ENCODE peak calls at places on chromosomes 7 and 10, in seven cellular contexts. N, Y, M, D, C, J and A are unnamed samples.

GRCh38 chr7:132592238-132592946 is 16.1 kb upstream of the PLXNA4 start:
- DNase-seq in N (no peak), Y (no peak), M (no peak), D (peak; percentile 27), C (no peak), J (no peak), A (no peak)

GRCh38 chr10:63887600-63888396 is 366.6 kb downstream of the REEP3 start:
- DNase-seq in N (no peak), Y (no peak), M (no peak), D (no peak), C (no peak), J (no peak), A (no peak)

GRCh38 chr7:148722340-148723165 is 23.9 kb downstream of the CUL1 start:
- DNase-seq in N (no peak), Y (peak; percentile 23), M (no peak), D (no peak), C (no peak), J (no peak), A (no peak)

GRCh38 chr7:100016209-100016901 is 959 bp downstream of the ZKSCAN1 start:
- DNase-seq in N (peak; percentile 49), Y (no peak), M (no peak), D (no peak), C (no peak), J (no peak), A (no peak)

GRCh38 chr10:110475722-110476515 is 21.8 kb upstream of the DUSP5 start:
- DNase-seq in N (no peak), Y (no peak), M (no peak), D (no peak), C (no peak), J (no peak), A (peak; percentile 31)

GRCh38 chr7:106683941-106684340 is 23.0 kb upstream of the CCDC71L start:
- DNase-seq in N (no peak), Y (no peak), M (no peak), D (no peak), C (no peak), J (no peak), A (no peak)

GRCh38 chr7:106848851-106849442 is 16.1 kb upstream of the PIK3CG start:
- DNase-seq in N (no peak), Y (peak; percentile 89), M (peak; percentile 57), D (no peak), C (no peak), J (peak; percentile 30), A (no peak)

GRCh38 chr7:159094030-159094740 is 50.5 kb downstream of the VIPR2 start:
- DNase-seq in N (no peak), Y (no peak), M (no peak), D (peak; percentile 28), C (no peak), J (no peak), A (no peak)

GRCh38 chr10:35409094-35409582 is 72.8 kb downstream of the CCNY start:
- DNase-seq in N (no peak), Y (peak; percentile 89), M (peak; percentile 92), D (no peak), C (no peak), J (no peak), A (no peak)

GRCh38 chr7:101936612-101937231 is 119.3 kb downstream of the CUX1 start:
- DNase-seq in N (peak; percentile 77), Y (no peak), M (peak; percentile 52), D (peak; percentile 97), C (no peak), J (peak; percentile 98), A (no peak)

GRCh38 chr10:58316874-58317273 is 17.9 kb upstream of the UBE2D1 start:
- DNase-seq in N (no peak), Y (no peak), M (no peak), D (no peak), C (no peak), J (no peak), A (no peak)

GRCh38 chr7:139734395-139734794 is 43.4 kb downstream of the HIPK2 start:
- DNase-seq in N (no peak), Y (peak; percentile 89), M (peak; percentile 100), D (peak; percentile 10), C (no peak), J (no peak), A (no peak)

GRCh38 chr10:34156781-34157425 is 658.2 kb downstream of the PARD3 start:
- DNase-seq in N (no peak), Y (peak; percentile 37), M (peak; percentile 60), D (no peak), C (no peak), J (no peak), A (no peak)

GRCh38 chr7:100682228-100682741 is 8.7 kb downstream of the GNB2 start:
- DNase-seq in N (no peak), Y (peak; percentile 35), M (no peak), D (peak; percentile 56), C (no peak), J (no peak), A (peak; percentile 77)

GRCh38 chr10:120539076-120539475 is 82.0 kb downstream of the PLPP4 start:
- DNase-seq in N (no peak), Y (no peak), M (no peak), D (no peak), C (peak; percentile 78), J (peak; percentile 54), A (no peak)

GRCh38 chr7:31327071-31327470 is 13.5 kb downstream of the NEUROD6 start:
- DNase-seq in N (no peak), Y (peak; percentile 66), M (no peak), D (peak; percentile 79), C (no peak), J (peak; percentile 95), A (no peak)

GRCh38 chr7:87499494-87499893 is 24.0 kb upstream of the ABCB4 start:
- DNase-seq in N (no peak), Y (no peak), M (no peak), D (no peak), C (no peak), J (no peak), A (no peak)

GRCh38 chr7:13262929-13263530 is 575.6 kb downstream of the ARL4A start:
- DNase-seq in N (no peak), Y (peak; percentile 24), M (peak; percentile 71), D (no peak), C (peak; percentile 20), J (peak; percentile 28), A (no peak)

GRCh38 chr7:141949068-141949467 is 2.3 kb upstream of the CLEC5A start:
- DNase-seq in N (no peak), Y (no peak), M (no peak), D (no peak), C (no peak), J (no peak), A (no peak)

GRCh38 chr10:11595395-11595692 is 16.1 kb downstream of the USP6NL start:
- DNase-seq in N (no peak), Y (peak; percentile 48), M (peak; percentile 73), D (no peak), C (no peak), J (peak; percentile 18), A (no peak)

GRCh38 chr7:50359995-50360925 is 55.7 kb downstream of the IKZF1 start:
- DNase-seq in N (no peak), Y (no peak), M (no peak), D (peak; percentile 69), C (no peak), J (peak; percentile 92), A (no peak)

GRCh38 chr7:98514211-98515150 is 102.6 kb upstream of the NPTX2 start:
- DNase-seq in N (no peak), Y (no peak), M (no peak), D (peak; percentile 52), C (no peak), J (no peak), A (no peak)

GRCh38 chr10:5835446-5836095 is 22.3 kb upstream of the GDI2 start:
- DNase-seq in N (no peak), Y (no peak), M (no peak), D (peak; percentile 38), C (no peak), J (no peak), A (no peak)

GRCh38 chr7:86978804-86979506 is 80.5 kb downstream of the ELAPOR2 start:
- DNase-seq in N (no peak), Y (no peak), M (no peak), D (no peak), C (no peak), J (no peak), A (no peak)

GRCh38 chr10:69756279-69756678 is 45.4 kb upstream of the COL13A1 start:
- DNase-seq in N (no peak), Y (no peak), M (no peak), D (no peak), C (no peak), J (no peak), A (no peak)

GRCh38 chr10:69757553-69758309 is 44.0 kb upstream of the COL13A1 start:
- DNase-seq in N (no peak), Y (peak; percentile 50), M (peak; percentile 62), D (no peak), C (no peak), J (no peak), A (peak; percentile 88)

GRCh38 chr10:69758310-69758728 is 43.4 kb upstream of the COL13A1 start:
- DNase-seq in N (no peak), Y (no peak), M (no peak), D (no peak), C (no peak), J (no peak), A (no peak)

GRCh38 chr10:69759641-69760040 is 42.1 kb upstream of the COL13A1 start:
- DNase-seq in N (no peak), Y (peak; percentile 12), M (peak; percentile 72), D (no peak), C (no peak), J (no peak), A (no peak)

GRCh38 chr10:69757206-69757552 is 44.5 kb upstream of the COL13A1 start:
- DNase-seq in N (no peak), Y (no peak), M (no peak), D (no peak), C (no peak), J (no peak), A (no peak)
- H3K36me3 ChIP-seq in N (no peaks in the 10 kb centered on the region), Y (no peaks in the 10 kb centered on the region), M (no peaks in the 10 kb centered on the region), D (no peaks in the 10 kb centered on the region), C (no peaks in the 10 kb centered on the region), J (no peaks in the 10 kb centered on the region), A (no peaks in the 10 kb centered on the region)

GRCh38 chr10:102781921-102782542 is 38.3 kb downstream of the WBP1L start:
- DNase-seq in N (no peak), Y (peak; percentile 72), M (peak; percentile 57), D (no peak), C (no peak), J (no peak), A (no peak)
- H3K4me1 ChIP-seq in N (no peaks in the 10 kb centered on the region), Y (peaks cover 56% of the 10 kb centered on the region), M (peaks cover 25% of the 10 kb centered on the region), D (peaks cover 15% of the 10 kb centered on the region), C (peaks cover 19% of the 10 kb centered on the region), J (peaks cover 23% of the 10 kb centered on the region), A (peaks cover 65% of the 10 kb centered on the region)

GRCh38 chr10:80416401-80417098 is 8.2 kb downstream of the PRXL2A start:
- DNase-seq in N (no peak), Y (peak; percentile 16), M (peak; percentile 89), D (no peak), C (no peak), J (no peak), A (peak; percentile 81)
- H3K9ac ChIP-seq in N (no peak overlapping the region), Y (no peak overlapping the region), M (no peak overlapping the region), D (no peak overlapping the region), C (no peak overlapping the region), J (no peak overlapping the region), A (no peak overlapping the region)

DNA sequence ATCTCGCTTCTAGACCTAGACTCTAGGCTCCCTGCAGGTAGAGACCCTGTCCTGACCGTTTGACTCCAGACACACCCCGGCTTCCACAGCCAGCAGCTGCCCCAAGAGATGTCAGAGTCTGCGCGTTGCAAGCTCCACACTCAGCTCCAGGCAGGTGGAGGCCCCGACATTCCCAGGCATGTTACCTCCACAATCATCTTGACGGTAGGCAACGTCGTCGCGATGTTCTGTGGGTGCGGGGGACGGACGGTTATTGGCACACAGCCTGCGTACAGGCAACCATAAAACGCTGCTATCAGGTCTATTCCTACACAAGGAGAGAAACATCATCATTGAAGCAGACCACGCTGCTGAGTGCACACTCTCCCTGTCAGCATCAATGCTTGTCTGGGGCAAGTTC is 213.2 kb downstream of the ZMYND11 start:
- DNase-seq in N (no peak), Y (no peak), M (no peak), D (no peak), C (no peak), J (no peak), A (no peak)
- H3K36me3 ChIP-seq in N (no peaks in the 10 kb centered on the region), Y (peaks cover 3% of the 10 kb centered on the region), M (peaks cover 14% of the 10 kb centered on the region), D (peaks cover 18% of the 10 kb centered on the region), C (peaks cover 27% of the 10 kb centered on the region), J (no peaks in the 10 kb centered on the region), A (peaks cover 31% of the 10 kb centered on the region)